ENCODE peak calls at places on chromosomes 4 and X, in seven cellular contexts. E is H9, G is heart right ventricle, P is right lobe of liver, R is suprapubic skin, T is OCI-LY7, Z is lung. D is an unnamed sample. For H3K4me1, the result is how much of the 10 kb centered on the place peaks cover.

GRCh38 chrX:18666614-18667013 is 5.3 kb downstream of the RS1 start:
- DNase-seq in R (no peak), Z (peak), E (no peak), G (no peak), T (no peak), P (no peak), D (no peak)

GRCh38 chrX:40094041-40094899 is 3.5 kb downstream of the BCOR start:
- DNase-seq in T (no peak), G (peak), R (no peak), P (peak), E (peak), Z (no peak), D (no peak)

GRCh38 chr4:169810325-169811323 is 52.9 kb upstream of the HPF1 start:
- DNase-seq in Z (peak), P (no peak), G (no peak), T (peak), E (no peak), R (no peak), D (no peak)

GRCh38 chr4:2995546-2996265 is 32.3 kb downstream of the GRK4 start:
- DNase-seq in Z (no peak), E (no peak), R (no peak), P (no peak), G (no peak), T (no peak), D (no peak)

GRCh38 chr4:113539408-113539807 is 222.1 kb downstream of the CAMK2D start:
- DNase-seq in Z (no peak), G (no peak), R (no peak), T (no peak), P (no peak), E (no peak), D (no peak)

GRCh38 chrX:2928127-2928582 is 984 bp downstream of the ARSD start:
- DNase-seq in Z (peak), R (no peak), P (peak), E (peak), G (peak), T (no peak), D (no peak)

GRCh38 chr4:4415107-4415805 is 28.4 kb downstream of the NSG1 start:
- DNase-seq in E (no peak), G (no peak), T (no peak), P (no peak), Z (no peak), R (peak), D (no peak)

GRCh38 chr4:154559141-154559841 is 3.5 kb upstream of the FGB start:
- DNase-seq in P (no peak), T (peak), E (peak), G (no peak), R (no peak), Z (no peak), D (no peak)

GRCh38 chr4:16198271-16198670 is 28.0 kb downstream of the TAPT1 start:
- DNase-seq in E (no peak), T (no peak), G (no peak), Z (no peak), P (no peak), R (no peak), D (no peak)

GRCh38 chrX:149540133-149540620 is 635 bp upstream of the EOLA1 start:
- DNase-seq in T (peak), R (peak), G (peak), E (no peak), Z (peak), P (peak), D (peak)

GRCh38 chrX:42615161-42615563 is 162.8 kb downstream of the PPP1R2C start:
- DNase-seq in G (no peak), R (no peak), P (no peak), E (peak), Z (no peak), T (peak), D (no peak)

GRCh38 chrX:55754861-55755294 is 37.3 kb downstream of the RRAGB start:
- DNase-seq in Z (no peak), R (no peak), G (no peak), E (no peak), P (no peak), T (no peak), D (no peak)

GRCh38 chr4:79684516-79684915 is 276.5 kb upstream of the GK2 start:
- DNase-seq in G (no peak), P (no peak), R (no peak), T (no peak), E (no peak), Z (no peak), D (no peak)

GRCh38 chr4:113810906-113811305 is 49.4 kb upstream of the CAMK2D start:
- DNase-seq in R (no peak), P (no peak), E (no peak), T (no peak), G (no peak), Z (no peak), D (no peak)

GRCh38 chrX:118536204-118536603 is 40.6 kb downstream of the DOCK11 start:
- DNase-seq in R (no peak), G (no peak), P (no peak), T (no peak), Z (no peak), E (no peak), D (no peak)

GRCh38 chrX:134933911-134934310 is 56.9 kb upstream of the SMIM10 start:
- DNase-seq in P (no peak), E (no peak), G (peak), Z (no peak), R (no peak), T (no peak), D (no peak)

GRCh38 chr4:85153221-85153620 is 186.7 kb upstream of the WDFY3 start:
- DNase-seq in T (no peak), G (no peak), E (no peak), R (no peak), P (no peak), Z (no peak), D (no peak)

GRCh38 chr4:119211856-119212250 is 660 bp upstream of the USP53 start:
- DNase-seq in G (no peak), E (no peak), Z (no peak), R (no peak), T (peak), P (no peak), D (no peak)

GRCh38 chr4:66284991-66285451 is 614.7 kb upstream of the EPHA5 start:
- DNase-seq in G (no peak), P (no peak), R (no peak), T (no peak), Z (no peak), E (no peak), D (no peak)

GRCh38 chr4:186249785-186250739 is 15.9 kb upstream of the F11 start:
- DNase-seq in P (no peak), E (peak), G (no peak), R (no peak), Z (no peak), T (no peak), D (no peak)

GRCh38 chr4:106796866-106797265 is 239.2 kb downstream of the DKK2 start:
- DNase-seq in E (no peak), R (no peak), G (no peak), P (no peak), Z (no peak), T (no peak), D (no peak)

GRCh38 chr4:66777097-66777496 is 768.2 kb downstream of the CENPC start:
- DNase-seq in G (no peak), R (no peak), E (no peak), P (no peak), T (no peak), Z (no peak), D (no peak)

GRCh38 chrX:13699183-13699826 is 10.4 kb downstream of the RAB9A start:
- DNase-seq in E (no peak), Z (no peak), P (no peak), R (no peak), T (no peak), G (no peak), D (no peak)

GRCh38 chr4:46993075-46994006 is at the start of gene GABRA4:
- DNase-seq in G (peak), Z (no peak), T (no peak), R (no peak), P (no peak), E (peak), D (peak)

GRCh38 chr4:5156677-5157076 is 105.4 kb downstream of the STK32B start:
- DNase-seq in G (no peak), R (no peak), T (no peak), Z (no peak), E (no peak), P (no peak), D (no peak)

GRCh38 chrX:43899878-43900815 is 17.9 kb upstream of the MAOB start:
- DNase-seq in P (no peak), Z (no peak), E (no peak), G (no peak), T (no peak), R (no peak), D (no peak)

GRCh38 chr4:76187152-76187551 is 26.5 kb downstream of the SCARB2 start:
- DNase-seq in G (no peak), E (no peak), Z (no peak), T (no peak), P (no peak), R (no peak), D (no peak)

GRCh38 chrX:41482153-41482850 is 35.2 kb downstream of the NYX start:
- DNase-seq in T (no peak), P (no peak), Z (no peak), E (no peak), G (no peak), R (no peak), D (no peak)

GRCh38 chr4:10589808-10590207 is 94.8 kb downstream of the CLNK start:
- DNase-seq in G (no peak), P (no peak), Z (no peak), T (no peak), R (no peak), E (no peak), D (no peak)

GRCh38 chr4:575281-576141 is 584 bp downstream of the TMEM271 start:
- DNase-seq in Z (peak), E (peak), G (peak), T (no peak), P (no peak), R (no peak), D (no peak)

GRCh38 chr4:4412661-4413372 is 25.9 kb downstream of the NSG1 start:
- DNase-seq in G (no peak), Z (no peak), E (no peak), P (no peak), R (no peak), T (no peak), D (no peak)

GRCh38 chr4:82099863-82100579 is 273.8 kb downstream of the HNRNPD start:
- DNase-seq in Z (no peak), R (no peak), T (no peak), P (no peak), E (no peak), G (no peak), D (no peak)

GRCh38 chr4:123159479-123159878 is 237.1 kb upstream of the NUDT6 start:
- DNase-seq in R (no peak), E (peak), G (no peak), Z (no peak), P (no peak), T (no peak), D (no peak)

GRCh38 chr4:26176621-26177121 is 144.1 kb upstream of the RBPJ start:
- DNase-seq in R (no peak), Z (no peak), G (no peak), E (no peak), T (no peak), P (no peak), D (no peak)

GRCh38 chr4:22719218-22719617 is 26.5 kb downstream of the GBA3 start:
- DNase-seq in G (no peak), P (no peak), E (no peak), T (no peak), R (no peak), Z (no peak), D (no peak)

GRCh38 chr4:7863911-7864681 is 75.6 kb downstream of the AFAP1 start:
- DNase-seq in T (peak), R (no peak), Z (no peak), G (no peak), E (peak), P (no peak), D (no peak)
- TF ChIP-seq CTCF in T (no peak), R (no peak), Z (no peak), G (no peak), E (no peak), P (no peak), D (no peak)

GRCh38 chr4:129446074-129446473 is 350.1 kb downstream of the C4orf33 start:
- DNase-seq in G (no peak), Z (no peak), R (no peak), P (no peak), T (no peak), E (peak), D (no peak)
- H3K4me1 ChIP-seq in G (under half), Z (under half), R (under half), P (under half), T (under half), E (under half), D (under half)

GRCh38 chr4:77564231-77564630 is 41.4 kb upstream of the CXCL13 start:
- DNase-seq in P (no peak), T (no peak), G (no peak), E (no peak), R (no peak), Z (peak), D (no peak)
- H3K27ac ChIP-seq in P (peak), T (no peak), G (no peak), E (no peak), R (peak), Z (peak), D (no peak)

GRCh38 chrX:49199315-49199595 is 738 bp downstream of the SYP start:
- DNase-seq in P (no peak), T (no peak), R (no peak), Z (no peak), G (no peak), E (no peak), D (no peak)
- TF ChIP-seq CTCF in P (no peak), T (no peak), R (no peak), Z (no peak), G (no peak), E (no peak), D (no peak)

GRCh38 chr4:44320833-44321232 is 127.8 kb downstream of the KCTD8 start:
- DNase-seq in P (no peak), Z (no peak), G (no peak), R (no peak), T (no peak), E (no peak), D (no peak)

GRCh38 chr4:44326716-44327115 is 121.9 kb downstream of the KCTD8 start:
- DNase-seq in T (no peak), G (no peak), P (no peak), E (no peak), Z (no peak), R (no peak), D (no peak)
- H3K4me1 ChIP-seq in T (under half), G (under half), P (under half), E (under half), Z (under half), R (under half), D (under half)